ENCODE peak calls at places on chromosomes 3 and 15, in five cellular contexts. I is lower lobe of right lung, Q is T-helper 1 cell, P is NCI-H524 treated with DMSO at 0.1 percent for 48 hours, Z is Daoy. C is an unnamed sample.

GRCh38 chr3:28916713-28917499 is 364.0 kb upstream of the RBMS3 start:
- DNase-seq in I (peak), Q (peak), Z (peak), P (peak), C (no peak)

GRCh38 chr15:79084308-79084968 is 6.1 kb downstream of the RASGRF1 start:
- DNase-seq in Z (no peak), I (no peak), P (no peak), Q (no peak), C (no peak)

GRCh38 chr3:157107037-157107436 is 52.9 kb downstream of the CCNL1 start:
- DNase-seq in Z (no peak), P (no peak), Q (no peak), I (no peak), C (no peak)

GRCh38 chr3:160185711-160186110 is 39.5 kb upstream of the C3orf80 start:
- DNase-seq in P (no peak), Q (no peak), Z (no peak), I (no peak), C (no peak)

GRCh38 chr3:172465281-172465680 is 17.0 kb upstream of the GHSR start:
- DNase-seq in Q (no peak), P (no peak), I (no peak), Z (no peak), C (no peak)

GRCh38 chr3:114554716-114555115 is 260.9 kb downstream of the TIGIT start:
- DNase-seq in I (no peak), Z (no peak), Q (no peak), P (no peak), C (no peak)

GRCh38 chr3:25235033-25235432 is 193.0 kb upstream of the RARB start:
- DNase-seq in Q (no peak), P (no peak), Z (no peak), I (no peak), C (no peak)

GRCh38 chr3:196012941-196013471 is 68.9 kb downstream of the TFRC start:
- DNase-seq in P (no peak), I (no peak), Q (no peak), Z (no peak), C (no peak)

GRCh38 chr15:39415634-39416033 is 165.2 kb upstream of the THBS1 start:
- DNase-seq in Q (no peak), I (no peak), Z (no peak), P (no peak), C (no peak)

GRCh38 chr3:195885036-195885871 is 23.1 kb downstream of the TNK2 start:
- DNase-seq in P (no peak), Z (no peak), Q (no peak), I (no peak), C (no peak)

GRCh38 chr3:127938800-127939199 is 23.8 kb downstream of the KBTBD12 start:
- DNase-seq in P (no peak), I (no peak), Z (no peak), Q (no peak), C (no peak)

GRCh38 chr3:159947220-159947619 is 41.4 kb upstream of the IL12A start:
- DNase-seq in P (no peak), I (no peak), Q (no peak), Z (no peak), C (peak)

GRCh38 chr3:15265655-15266509 is 59.8 kb downstream of the CAPN7 start:
- DNase-seq in I (no peak), Z (no peak), P (no peak), Q (no peak), C (no peak)

GRCh38 chr15:56042982-56043980 is 49.9 kb upstream of the NEDD4 start:
- DNase-seq in I (no peak), Z (no peak), P (no peak), Q (peak), C (no peak)

GRCh38 chr3:99430348-99431134 is 207.9 kb upstream of the COL8A1 start:
- DNase-seq in I (no peak), Q (no peak), Z (no peak), P (no peak), C (no peak)

GRCh38 chr3:136929984-136930671 is 27.7 kb upstream of the IL20RB start:
- DNase-seq in Z (peak), P (no peak), Q (no peak), I (no peak), C (no peak)

GRCh38 chr15:68565701-68566100 is 13.1 kb upstream of the CORO2B start:
- DNase-seq in Q (no peak), I (no peak), P (no peak), Z (no peak), C (no peak)

GRCh38 chr3:119469378-119470189 is 821 bp downstream of the POGLUT1 start:
- DNase-seq in Z (peak), Q (peak), I (no peak), P (no peak), C (peak)

GRCh38 chr3:155805204-155805801 is 775 bp downstream of the C3orf33 start:
- DNase-seq in Q (peak), P (no peak), Z (peak), I (peak), C (no peak)

GRCh38 chr3:55615694-55616310 is 128.7 kb upstream of the WNT5A start:
- DNase-seq in I (no peak), P (no peak), Z (no peak), Q (no peak), C (no peak)